ENCODE peak calls at places on chromosomes 7 and 10, in four cellular contexts. One of them, this sample, is unnamed.

GRCh38 chr10:14748471-14748870 is 26.2 kb downstream of the FAM107B start:
- DNase-seq in upper lobe of right lung: no peak
- DNase-seq in cardiac fibroblast: no peak
- DNase-seq in ovary: no peak
- DNase-seq in this sample: no peak

GRCh38 chr10:30420266-30420665 is 13.7 kb upstream of the MAP3K8 start:
- DNase-seq in upper lobe of right lung: no peak
- DNase-seq in cardiac fibroblast: no peak
- DNase-seq in ovary: no peak
- DNase-seq in this sample: no peak

GRCh38 chr10:29630205-29631048 is 4.3 kb downstream of the SVIL start:
- DNase-seq in upper lobe of right lung: no peak
- DNase-seq in cardiac fibroblast: no peak
- DNase-seq in ovary: no peak
- DNase-seq in this sample: no peak

GRCh38 chr10:112614072-112614471 is 167.1 kb downstream of the VTI1A start:
- DNase-seq in upper lobe of right lung: no peak
- DNase-seq in cardiac fibroblast: no peak
- DNase-seq in ovary: no peak
- DNase-seq in this sample: no peak

GRCh38 chr10:24156686-24157085 is 52.3 kb upstream of the KIAA1217 start:
- DNase-seq in upper lobe of right lung: no peak
- DNase-seq in cardiac fibroblast: no peak
- DNase-seq in ovary: no peak
- DNase-seq in this sample: no peak

GRCh38 chr7:113197274-113197673 is 78.9 kb upstream of the SMIM30 start:
- DNase-seq in upper lobe of right lung: no peak
- DNase-seq in cardiac fibroblast: peak; percentile 35
- DNase-seq in ovary: no peak
- DNase-seq in this sample: peak; percentile 78

GRCh38 chr7:78161781-78162180 is 363.2 kb downstream of the PHTF2 start:
- DNase-seq in upper lobe of right lung: no peak
- DNase-seq in cardiac fibroblast: no peak
- DNase-seq in ovary: no peak
- DNase-seq in this sample: no peak

GRCh38 chr10:127899766-127900382 is 7.0 kb upstream of the PTPRE start:
- DNase-seq in upper lobe of right lung: no peak
- DNase-seq in cardiac fibroblast: peak; percentile 39
- DNase-seq in ovary: no peak
- DNase-seq in this sample: no peak

GRCh38 chr7:130131964-130132875 is 61.9 kb downstream of the KLHDC10 start:
- DNase-seq in upper lobe of right lung: no peak
- DNase-seq in cardiac fibroblast: no peak
- DNase-seq in ovary: no peak
- DNase-seq in this sample: no peak

GRCh38 chr10:122342293-122343134 is 32.0 kb upstream of the PLEKHA1 start:
- DNase-seq in upper lobe of right lung: no peak
- DNase-seq in cardiac fibroblast: peak; percentile 72
- DNase-seq in ovary: peak; percentile 53
- DNase-seq in this sample: peak; percentile 53

GRCh38 chr7:129644634-129645230 is 33.2 kb downstream of the NRF1 start:
- DNase-seq in upper lobe of right lung: no peak
- DNase-seq in cardiac fibroblast: peak; percentile 78
- DNase-seq in ovary: no peak
- DNase-seq in this sample: peak; percentile 62

GRCh38 chr7:150986099-150986512 is 4.7 kb upstream of the NOS3 start:
- DNase-seq in upper lobe of right lung: no peak
- DNase-seq in cardiac fibroblast: peak; percentile 59
- DNase-seq in ovary: peak; percentile 53
- DNase-seq in this sample: peak; percentile 38

GRCh38 chr10:19505320-19506092 is 310.7 kb upstream of the PLXDC2 start:
- DNase-seq in upper lobe of right lung: no peak
- DNase-seq in cardiac fibroblast: no peak
- DNase-seq in ovary: no peak
- DNase-seq in this sample: no peak

GRCh38 chr7:36795451-36796021 is 71.2 kb upstream of the AOAH start:
- DNase-seq in upper lobe of right lung: no peak
- DNase-seq in cardiac fibroblast: no peak
- DNase-seq in ovary: no peak
- DNase-seq in this sample: no peak

DNA sequence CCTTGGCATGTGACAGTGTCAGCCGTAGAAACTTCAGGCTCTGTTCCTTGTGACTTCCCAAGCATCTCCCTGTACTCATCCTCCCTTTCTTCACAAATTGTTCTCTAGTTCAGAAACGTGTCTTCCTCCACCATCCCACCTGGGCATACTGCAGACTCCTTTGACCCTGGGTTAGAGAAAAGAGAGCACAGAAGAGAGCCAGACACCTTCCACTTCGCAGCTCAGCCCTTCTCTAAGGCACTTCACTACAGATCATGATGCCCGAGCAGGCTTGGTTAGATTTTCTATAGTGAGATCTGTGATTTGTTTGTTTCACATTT is 70.6 kb downstream of the XPNPEP1 start:
- DNase-seq in upper lobe of right lung: no peak
- DNase-seq in cardiac fibroblast: no peak
- DNase-seq in ovary: no peak
- DNase-seq in this sample: no peak
- TF ChIP-seq CTCF in upper lobe of right lung: no peak
- TF ChIP-seq CTCF in cardiac fibroblast: no peak
- TF ChIP-seq CTCF in ovary: no peak
- TF ChIP-seq CTCF in this sample: no peak

GRCh38 chr7:98286093-98286525 is 4.6 kb downstream of the BRI3 start:
- DNase-seq in upper lobe of right lung: peak; percentile 87
- DNase-seq in cardiac fibroblast: peak; percentile 57
- DNase-seq in ovary: peak; percentile 43
- DNase-seq in this sample: peak; percentile 73

GRCh38 chr7:98283127-98283886 is 1.8 kb downstream of the BRI3 start:
- DNase-seq in upper lobe of right lung: peak; percentile 87
- DNase-seq in cardiac fibroblast: peak; percentile 67
- DNase-seq in ovary: no peak
- DNase-seq in this sample: peak; percentile 82

GRCh38 chr7:98283887-98284222 is 2.4 kb downstream of the BRI3 start:
- DNase-seq in upper lobe of right lung: peak; percentile 69
- DNase-seq in cardiac fibroblast: no peak
- DNase-seq in ovary: no peak
- DNase-seq in this sample: no peak

GRCh38 chr7:98285132-98286092 is 3.9 kb downstream of the BRI3 start:
- DNase-seq in upper lobe of right lung: no peak
- DNase-seq in cardiac fibroblast: no peak
- DNase-seq in ovary: no peak
- DNase-seq in this sample: no peak

GRCh38 chr7:98284335-98285036 is 3.0 kb downstream of the BRI3 start:
- DNase-seq in upper lobe of right lung: peak; percentile 93
- DNase-seq in cardiac fibroblast: peak; percentile 77
- DNase-seq in ovary: peak; percentile 48
- DNase-seq in this sample: peak; percentile 97
- H3K4me3 ChIP-seq in upper lobe of right lung: peak overlapping the region; percentile 88
- H3K4me3 ChIP-seq in cardiac fibroblast: peak overlapping the region; percentile 92
- H3K4me3 ChIP-seq in ovary: peak overlapping the region; percentile 98
- H3K4me3 ChIP-seq in this sample: peak overlapping the region; percentile 93

GRCh38 chr7:152144557-152145245 is 119.2 kb downstream of the GALNT11 start:
- DNase-seq in upper lobe of right lung: no peak
- DNase-seq in cardiac fibroblast: no peak
- DNase-seq in ovary: no peak
- DNase-seq in this sample: no peak
- TF ChIP-seq CTCF in upper lobe of right lung: no peak
- TF ChIP-seq CTCF in cardiac fibroblast: no peak
- TF ChIP-seq CTCF in ovary: no peak
- TF ChIP-seq CTCF in this sample: no peak

DNA sequence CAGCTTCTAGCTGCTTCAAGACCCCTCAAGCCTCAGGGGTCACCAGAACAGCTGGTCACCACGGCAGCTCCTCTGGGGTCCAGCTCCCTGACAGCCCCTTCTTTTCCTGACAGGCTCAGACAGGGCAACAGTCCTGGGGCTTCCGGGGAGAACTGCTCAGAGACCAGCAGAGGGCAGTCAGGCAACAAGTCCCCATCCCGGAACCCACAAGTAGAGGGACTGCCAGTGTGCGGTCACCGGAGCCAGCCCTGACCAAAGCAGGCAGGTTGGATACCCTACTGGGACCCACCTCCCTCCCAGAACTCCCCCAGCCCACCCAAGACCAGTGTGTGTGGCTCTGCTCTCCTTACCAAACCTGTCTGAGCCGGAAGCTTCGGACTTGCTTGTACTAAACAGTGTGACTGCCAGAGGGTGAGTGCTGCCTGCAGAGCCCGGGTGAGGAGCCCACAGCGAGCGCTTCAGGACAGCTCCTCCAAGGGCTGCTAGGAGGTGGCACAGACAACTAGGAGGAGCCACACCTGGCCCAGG is 40.3 kb downstream of the YKT6 start:
- DNase-seq in upper lobe of right lung: peak; percentile 82
- DNase-seq in cardiac fibroblast: peak; percentile 90
- DNase-seq in ovary: peak; percentile 72
- DNase-seq in this sample: peak; percentile 79
- H3K4me3 ChIP-seq in upper lobe of right lung: no peak overlapping the region
- H3K4me3 ChIP-seq in cardiac fibroblast: no peak overlapping the region
- H3K4me3 ChIP-seq in ovary: no peak overlapping the region
- H3K4me3 ChIP-seq in this sample: peak overlapping the region; percentile 47

DNA sequence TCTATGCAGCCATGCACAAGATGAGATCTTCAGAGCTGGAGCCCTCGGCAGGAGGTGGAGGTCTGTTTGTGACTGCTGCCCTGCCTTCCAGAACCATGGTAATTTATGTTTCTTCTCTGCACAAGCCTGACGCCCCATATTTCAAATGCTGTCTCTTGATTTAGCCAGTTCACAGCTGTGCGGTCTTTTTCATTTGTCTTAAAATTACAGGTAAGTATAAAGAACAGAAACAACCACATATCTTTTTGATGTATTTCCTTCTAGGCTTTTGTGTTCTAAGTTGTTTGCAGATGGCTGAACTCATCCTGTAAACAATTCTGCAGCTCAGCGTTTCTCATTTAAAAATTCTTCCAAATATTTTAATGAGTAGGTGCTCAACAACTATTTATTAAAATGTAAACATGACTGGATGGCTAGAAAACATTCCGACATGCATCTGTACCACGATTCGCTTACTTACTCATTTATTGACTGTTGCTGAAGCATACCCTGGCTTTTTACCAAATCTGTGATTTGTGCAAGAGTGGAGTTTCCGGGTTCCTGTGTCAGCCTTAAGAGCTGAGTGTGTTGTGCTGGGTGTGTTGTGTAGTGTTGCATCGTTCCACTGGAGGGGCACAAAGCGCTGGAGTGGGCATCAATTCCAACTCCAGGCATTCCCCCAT is 58.9 kb downstream of the PIP4K2A start:
- DNase-seq in upper lobe of right lung: no peak
- DNase-seq in cardiac fibroblast: peak; percentile 73
- DNase-seq in ovary: no peak
- DNase-seq in this sample: peak; percentile 81
- TF ChIP-seq CTCF in upper lobe of right lung: no peak
- TF ChIP-seq CTCF in cardiac fibroblast: peak; percentile 35
- TF ChIP-seq CTCF in ovary: no peak
- TF ChIP-seq CTCF in this sample: peak; percentile 2

GRCh38 chr7:43838201-43838659 is 31.1 kb downstream of the MRPS24 start:
- DNase-seq in upper lobe of right lung: no peak
- DNase-seq in cardiac fibroblast: no peak
- DNase-seq in ovary: no peak
- DNase-seq in this sample: no peak
- H3K4me3 ChIP-seq in upper lobe of right lung: no peak overlapping the region
- H3K4me3 ChIP-seq in cardiac fibroblast: no peak overlapping the region
- H3K4me3 ChIP-seq in ovary: no peak overlapping the region
- H3K4me3 ChIP-seq in this sample: no peak overlapping the region

GRCh38 chr10:58258977-58259692 is 8.6 kb downstream of the IPMK start:
- DNase-seq in upper lobe of right lung: no peak
- DNase-seq in cardiac fibroblast: no peak
- DNase-seq in ovary: no peak
- DNase-seq in this sample: no peak
- TF ChIP-seq CTCF in upper lobe of right lung: no peak
- TF ChIP-seq CTCF in cardiac fibroblast: peak; percentile 12
- TF ChIP-seq CTCF in ovary: no peak
- TF ChIP-seq CTCF in this sample: peak; percentile 15

DNA sequence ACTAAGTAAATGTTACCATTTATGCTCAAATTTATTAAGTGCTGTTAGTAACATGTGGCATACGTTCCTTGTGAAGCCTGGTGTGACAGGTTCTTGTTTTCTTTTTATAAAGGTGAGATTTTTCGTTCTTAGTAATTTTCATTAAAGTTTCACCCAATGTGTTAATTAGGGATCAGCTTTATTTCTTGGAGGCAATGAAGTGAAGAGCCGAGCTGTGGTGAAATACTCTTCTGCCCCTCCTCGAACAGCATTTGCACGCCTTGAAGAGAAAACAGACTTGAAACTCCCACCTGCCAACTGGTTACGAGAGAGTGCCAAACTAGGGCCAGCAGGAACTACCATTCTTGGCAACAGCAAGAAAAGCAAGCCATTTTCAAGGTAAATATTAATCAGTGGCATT is 1.5 kb downstream of the EDRF1 start:
- DNase-seq in upper lobe of right lung: no peak
- DNase-seq in cardiac fibroblast: no peak
- DNase-seq in ovary: no peak
- DNase-seq in this sample: no peak
- H3K4me3 ChIP-seq in upper lobe of right lung: no peak overlapping the region
- H3K4me3 ChIP-seq in cardiac fibroblast: no peak overlapping the region
- H3K4me3 ChIP-seq in ovary: no peak overlapping the region
- H3K4me3 ChIP-seq in this sample: no peak overlapping the region

DNA sequence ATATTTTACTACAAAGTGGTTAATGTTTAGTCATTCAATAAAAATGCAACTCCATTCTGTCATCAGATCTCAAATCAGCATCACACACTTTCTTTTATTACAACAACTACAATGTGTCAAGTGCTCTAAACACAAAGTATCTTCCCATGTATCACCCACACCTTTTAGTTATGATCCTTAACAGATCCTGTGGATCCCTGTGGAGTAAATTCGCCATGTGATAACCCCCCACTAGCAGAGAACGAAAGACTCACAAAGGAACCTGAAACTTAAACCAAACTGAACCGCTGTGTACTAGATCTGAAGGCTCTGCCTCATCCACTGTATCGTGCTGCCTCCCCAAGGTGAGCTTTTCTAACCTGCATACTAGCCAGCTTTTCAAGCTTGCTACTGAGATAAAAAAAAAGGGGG is 1.8 kb downstream of the DPY19L1 start:
- DNase-seq in upper lobe of right lung: no peak
- DNase-seq in cardiac fibroblast: peak; percentile 55
- DNase-seq in ovary: no peak
- DNase-seq in this sample: peak; percentile 32
- TF ChIP-seq CTCF in upper lobe of right lung: no peak
- TF ChIP-seq CTCF in cardiac fibroblast: peak; percentile 9
- TF ChIP-seq CTCF in ovary: no peak
- TF ChIP-seq CTCF in this sample: no peak

This sample was measured in AG10803.